ENCODE peak calls at places on chromosomes 13 and 19, in seven cellular contexts. One of them, this sample, is unnamed.

GRCh38 chr19:15466851-15467733 is 2.7 kb upstream of the RASAL3 start:
- DNase-seq in left lung: no peak
- DNase-seq in choroid plexus epithelial cell: peak
- DNase-seq in transverse colon: peak
- DNase-seq in CD8-positive, alpha-beta T cell: peak
- DNase-seq in Peyer's patch: no peak
- DNase-seq in lung: no peak
- DNase-seq in this sample: peak

GRCh38 chr13:93847162-93847561 is 620.6 kb downstream of the GPC6 start:
- DNase-seq in left lung: no peak
- DNase-seq in choroid plexus epithelial cell: peak
- DNase-seq in transverse colon: no peak
- DNase-seq in CD8-positive, alpha-beta T cell: no peak
- DNase-seq in Peyer's patch: no peak
- DNase-seq in lung: no peak
- DNase-seq in this sample: peak

GRCh38 chr19:13092206-13092605 is 10.5 kb downstream of the LYL1 start:
- DNase-seq in left lung: no peak
- DNase-seq in choroid plexus epithelial cell: no peak
- DNase-seq in transverse colon: no peak
- DNase-seq in CD8-positive, alpha-beta T cell: no peak
- DNase-seq in Peyer's patch: no peak
- DNase-seq in lung: no peak
- DNase-seq in this sample: no peak

GRCh38 chr13:34588362-34588761 is 353.7 kb upstream of the NBEA start:
- DNase-seq in left lung: no peak
- DNase-seq in choroid plexus epithelial cell: no peak
- DNase-seq in transverse colon: no peak
- DNase-seq in CD8-positive, alpha-beta T cell: no peak
- DNase-seq in Peyer's patch: no peak
- DNase-seq in lung: no peak
- DNase-seq in this sample: no peak

GRCh38 chr19:46925548-46925950 is 64.8 kb downstream of the ARHGAP35 start:
- DNase-seq in left lung: no peak
- DNase-seq in choroid plexus epithelial cell: no peak
- DNase-seq in transverse colon: peak
- DNase-seq in CD8-positive, alpha-beta T cell: no peak
- DNase-seq in Peyer's patch: peak
- DNase-seq in lung: no peak
- DNase-seq in this sample: peak

GRCh38 chr19:45440873-45441654 is 17.3 kb upstream of the ERCC1 start:
- DNase-seq in left lung: no peak
- DNase-seq in choroid plexus epithelial cell: peak
- DNase-seq in transverse colon: no peak
- DNase-seq in CD8-positive, alpha-beta T cell: no peak
- DNase-seq in Peyer's patch: no peak
- DNase-seq in lung: no peak
- DNase-seq in this sample: peak

GRCh38 chr19:13975870-13976269 is 23.6 kb downstream of the DCAF15 start:
- DNase-seq in left lung: no peak
- DNase-seq in choroid plexus epithelial cell: no peak
- DNase-seq in transverse colon: no peak
- DNase-seq in CD8-positive, alpha-beta T cell: no peak
- DNase-seq in Peyer's patch: no peak
- DNase-seq in lung: no peak
- DNase-seq in this sample: no peak

GRCh38 chr13:45850020-45850613 is 1.4 kb downstream of the SIAH3 start:
- DNase-seq in left lung: no peak
- DNase-seq in choroid plexus epithelial cell: no peak
- DNase-seq in transverse colon: no peak
- DNase-seq in CD8-positive, alpha-beta T cell: no peak
- DNase-seq in Peyer's patch: no peak
- DNase-seq in lung: no peak
- DNase-seq in this sample: no peak

GRCh38 chr19:19384486-19384885 is 21.0 kb upstream of the GATAD2A start:
- DNase-seq in left lung: no peak
- DNase-seq in choroid plexus epithelial cell: no peak
- DNase-seq in transverse colon: no peak
- DNase-seq in CD8-positive, alpha-beta T cell: no peak
- DNase-seq in Peyer's patch: no peak
- DNase-seq in lung: no peak
- DNase-seq in this sample: no peak

GRCh38 chr19:44750713-44751112 is 2.2 kb downstream of the BCL3 start:
- DNase-seq in left lung: no peak
- DNase-seq in choroid plexus epithelial cell: no peak
- DNase-seq in transverse colon: no peak
- DNase-seq in CD8-positive, alpha-beta T cell: no peak
- DNase-seq in Peyer's patch: no peak
- DNase-seq in lung: no peak
- DNase-seq in this sample: no peak

GRCh38 chr13:40269086-40269485 is 397.4 kb downstream of the FOXO1 start:
- DNase-seq in left lung: no peak
- DNase-seq in choroid plexus epithelial cell: peak
- DNase-seq in transverse colon: no peak
- DNase-seq in CD8-positive, alpha-beta T cell: no peak
- DNase-seq in Peyer's patch: no peak
- DNase-seq in lung: no peak
- DNase-seq in this sample: no peak

GRCh38 chr13:40777166-40777956 is 6.4 kb upstream of the MRPS31 start:
- DNase-seq in left lung: no peak
- DNase-seq in choroid plexus epithelial cell: peak
- DNase-seq in transverse colon: peak
- DNase-seq in CD8-positive, alpha-beta T cell: peak
- DNase-seq in Peyer's patch: no peak
- DNase-seq in lung: peak
- DNase-seq in this sample: peak

GRCh38 chr13:38951525-38952313 is 38.9 kb downstream of the STOML3 start:
- DNase-seq in left lung: no peak
- DNase-seq in choroid plexus epithelial cell: peak
- DNase-seq in transverse colon: peak
- DNase-seq in CD8-positive, alpha-beta T cell: no peak
- DNase-seq in Peyer's patch: no peak
- DNase-seq in lung: no peak
- DNase-seq in this sample: peak
- TF ChIP-seq CTCF in left lung: no peak
- TF ChIP-seq CTCF in choroid plexus epithelial cell: no peak
- TF ChIP-seq CTCF in transverse colon: no peak
- TF ChIP-seq CTCF in CD8-positive, alpha-beta T cell: no peak
- TF ChIP-seq CTCF in Peyer's patch: no peak
- TF ChIP-seq CTCF in lung: no peak
- TF ChIP-seq CTCF in this sample: no peak

GRCh38 chr19:7088999-7089398 is 19.5 kb downstream of the ZNF557 start:
- DNase-seq in left lung: no peak
- DNase-seq in choroid plexus epithelial cell: no peak
- DNase-seq in transverse colon: no peak
- DNase-seq in CD8-positive, alpha-beta T cell: no peak
- DNase-seq in Peyer's patch: no peak
- DNase-seq in lung: no peak
- DNase-seq in this sample: no peak

GRCh38 chr19:7078007-7078406 is 8.5 kb downstream of the ZNF557 start:
- DNase-seq in left lung: no peak
- DNase-seq in choroid plexus epithelial cell: no peak
- DNase-seq in transverse colon: no peak
- DNase-seq in CD8-positive, alpha-beta T cell: no peak
- DNase-seq in Peyer's patch: no peak
- DNase-seq in lung: no peak
- DNase-seq in this sample: no peak

DNA sequence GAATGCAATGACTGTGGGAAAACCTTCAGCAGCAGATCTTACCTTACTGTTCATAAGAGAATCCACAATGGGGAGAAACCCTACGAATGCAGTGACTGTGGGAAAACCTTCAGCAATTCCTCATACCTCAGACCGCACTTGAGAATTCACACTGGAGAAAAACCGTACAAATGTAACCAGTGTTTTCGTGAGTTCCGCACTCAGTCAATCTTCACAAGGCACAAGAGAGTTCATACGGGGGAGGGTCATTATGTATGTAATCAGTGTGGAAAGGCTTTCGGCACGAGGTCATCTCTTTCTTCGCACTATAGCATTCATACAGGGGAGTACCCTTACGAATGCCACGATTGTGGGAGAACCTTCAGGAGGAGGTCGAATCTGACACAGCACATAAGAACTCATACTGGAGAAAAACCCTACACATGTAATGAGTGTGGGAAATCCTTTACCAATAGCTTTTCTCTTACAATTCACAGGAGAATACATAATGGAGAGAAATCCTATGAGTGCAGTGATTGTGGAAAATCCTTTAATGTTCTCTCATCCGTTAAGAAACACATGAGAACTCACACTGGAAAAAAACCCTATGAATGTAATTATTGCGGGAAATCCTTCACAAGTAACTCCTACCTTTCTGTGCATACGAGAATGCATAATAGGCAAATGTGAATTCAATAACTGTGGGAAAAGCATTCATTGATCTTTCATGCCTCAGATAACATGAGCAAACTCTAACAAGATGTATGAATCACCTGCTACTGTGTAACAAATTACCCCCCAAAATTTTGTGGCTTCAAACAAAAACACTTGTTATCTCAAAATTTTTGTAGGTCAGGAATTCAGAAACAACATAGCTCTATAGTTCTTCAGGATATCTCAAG is 13.8 kb downstream of the ZNF557 start:
- DNase-seq in left lung: no peak
- DNase-seq in choroid plexus epithelial cell: peak
- DNase-seq in transverse colon: no peak
- DNase-seq in CD8-positive, alpha-beta T cell: no peak
- DNase-seq in Peyer's patch: no peak
- DNase-seq in lung: no peak
- DNase-seq in this sample: peak
- H3K4me3 ChIP-seq in left lung: no peak
- H3K4me3 ChIP-seq in choroid plexus epithelial cell: no peak
- H3K4me3 ChIP-seq in transverse colon: no peak
- H3K4me3 ChIP-seq in CD8-positive, alpha-beta T cell: peak
- H3K4me3 ChIP-seq in Peyer's patch: no peak
- H3K4me3 ChIP-seq in lung: no peak
- H3K4me3 ChIP-seq in this sample: no peak

GRCh38 chr13:60620611-60621395 is 223.8 kb downstream of the TDRD3 start:
- DNase-seq in left lung: no peak
- DNase-seq in choroid plexus epithelial cell: peak
- DNase-seq in transverse colon: no peak
- DNase-seq in CD8-positive, alpha-beta T cell: no peak
- DNase-seq in Peyer's patch: no peak
- DNase-seq in lung: no peak
- DNase-seq in this sample: no peak

GRCh38 chr13:60623131-60623530 is 226.1 kb downstream of the TDRD3 start:
- DNase-seq in left lung: no peak
- DNase-seq in choroid plexus epithelial cell: no peak
- DNase-seq in transverse colon: no peak
- DNase-seq in CD8-positive, alpha-beta T cell: no peak
- DNase-seq in Peyer's patch: no peak
- DNase-seq in lung: no peak
- DNase-seq in this sample: no peak

GRCh38 chr13:60613080-60613479 is 216.1 kb downstream of the TDRD3 start:
- DNase-seq in left lung: no peak
- DNase-seq in choroid plexus epithelial cell: no peak
- DNase-seq in transverse colon: no peak
- DNase-seq in CD8-positive, alpha-beta T cell: no peak
- DNase-seq in Peyer's patch: no peak
- DNase-seq in lung: no peak
- DNase-seq in this sample: no peak

GRCh38 chr13:60619461-60619860 is 222.4 kb downstream of the TDRD3 start:
- DNase-seq in left lung: no peak
- DNase-seq in choroid plexus epithelial cell: no peak
- DNase-seq in transverse colon: no peak
- DNase-seq in CD8-positive, alpha-beta T cell: no peak
- DNase-seq in Peyer's patch: no peak
- DNase-seq in lung: no peak
- DNase-seq in this sample: no peak

DNA sequence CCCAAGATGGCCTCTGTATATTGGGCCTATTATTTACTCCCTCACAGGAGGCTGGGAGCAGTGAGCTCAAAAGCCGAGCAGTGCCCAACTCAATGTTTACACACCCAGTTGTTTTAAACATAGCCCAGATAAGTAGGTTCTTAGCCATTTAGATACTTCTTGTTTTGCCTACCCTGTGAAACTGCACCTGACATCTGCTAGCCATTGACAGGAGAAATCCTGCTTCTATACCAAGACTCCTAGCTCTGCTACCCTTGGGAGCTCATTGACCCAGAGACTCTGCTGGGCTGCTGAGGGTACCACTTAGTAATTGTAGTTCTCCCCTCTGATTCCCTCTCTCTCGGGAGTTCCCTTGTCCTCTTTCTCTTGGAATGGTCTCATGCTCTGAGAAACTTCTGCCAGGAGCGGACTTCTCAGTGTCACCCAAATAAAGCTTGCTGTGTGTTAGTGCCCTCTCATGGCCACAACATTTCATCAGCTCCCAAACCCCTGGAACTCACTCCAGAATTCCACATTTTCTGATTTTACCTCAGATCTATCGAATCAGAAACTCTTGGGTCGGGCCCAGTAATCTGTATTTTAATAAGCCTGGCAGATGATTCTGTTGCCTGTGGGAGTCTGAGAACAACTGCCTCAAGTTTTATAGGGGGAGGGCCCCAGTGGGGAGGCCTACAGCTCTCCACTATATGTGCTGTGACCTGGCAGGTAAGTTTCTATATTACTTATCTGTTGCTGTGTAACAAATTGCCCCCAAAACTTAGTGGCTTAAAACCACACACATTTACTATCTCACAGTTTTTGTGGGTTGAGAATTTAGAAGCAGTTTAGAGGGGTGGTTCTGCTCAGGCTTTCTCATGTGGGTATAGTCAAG is 221.1 kb downstream of the TDRD3 start:
- DNase-seq in left lung: no peak
- DNase-seq in choroid plexus epithelial cell: peak
- DNase-seq in transverse colon: no peak
- DNase-seq in CD8-positive, alpha-beta T cell: no peak
- DNase-seq in Peyer's patch: no peak
- DNase-seq in lung: no peak
- DNase-seq in this sample: peak
- TF ChIP-seq CTCF in left lung: no peak
- TF ChIP-seq CTCF in choroid plexus epithelial cell: peak
- TF ChIP-seq CTCF in transverse colon: no peak
- TF ChIP-seq CTCF in CD8-positive, alpha-beta T cell: no peak
- TF ChIP-seq CTCF in Peyer's patch: peak
- TF ChIP-seq CTCF in lung: no peak
- TF ChIP-seq CTCF in this sample: peak

GRCh38 chr13:44158055-44158655 is 215.5 kb upstream of the SERP2 start:
- DNase-seq in left lung: no peak
- DNase-seq in choroid plexus epithelial cell: no peak
- DNase-seq in transverse colon: no peak
- DNase-seq in CD8-positive, alpha-beta T cell: no peak
- DNase-seq in Peyer's patch: no peak
- DNase-seq in lung: no peak
- DNase-seq in this sample: no peak

GRCh38 chr13:44156294-44156658 is 217.3 kb upstream of the SERP2 start:
- DNase-seq in left lung: no peak
- DNase-seq in choroid plexus epithelial cell: no peak
- DNase-seq in transverse colon: no peak
- DNase-seq in CD8-positive, alpha-beta T cell: no peak
- DNase-seq in Peyer's patch: no peak
- DNase-seq in lung: no peak
- DNase-seq in this sample: no peak

GRCh38 chr13:44157614-44158013 is 216.0 kb upstream of the SERP2 start:
- DNase-seq in left lung: no peak
- DNase-seq in choroid plexus epithelial cell: no peak
- DNase-seq in transverse colon: no peak
- DNase-seq in CD8-positive, alpha-beta T cell: no peak
- DNase-seq in Peyer's patch: no peak
- DNase-seq in lung: no peak
- DNase-seq in this sample: no peak

GRCh38 chr13:44153536-44153935 is 220.1 kb upstream of the SERP2 start:
- DNase-seq in left lung: no peak
- DNase-seq in choroid plexus epithelial cell: no peak
- DNase-seq in transverse colon: no peak
- DNase-seq in CD8-positive, alpha-beta T cell: no peak
- DNase-seq in Peyer's patch: no peak
- DNase-seq in lung: no peak
- DNase-seq in this sample: no peak

GRCh38 chr13:44155422-44156293 is 218.0 kb upstream of the SERP2 start:
- DNase-seq in left lung: no peak
- DNase-seq in choroid plexus epithelial cell: peak
- DNase-seq in transverse colon: peak
- DNase-seq in CD8-positive, alpha-beta T cell: no peak
- DNase-seq in Peyer's patch: peak
- DNase-seq in lung: peak
- DNase-seq in this sample: no peak
- H3K4me3 ChIP-seq in left lung: no peak
- H3K4me3 ChIP-seq in choroid plexus epithelial cell: peak
- H3K4me3 ChIP-seq in transverse colon: no peak
- H3K4me3 ChIP-seq in CD8-positive, alpha-beta T cell: no peak
- H3K4me3 ChIP-seq in Peyer's patch: peak
- H3K4me3 ChIP-seq in lung: no peak
- H3K4me3 ChIP-seq in this sample: no peak